ENCODE peak calls at places on chromosomes 2 and 18, in ten cellular contexts. W, E, O, R, U, P, Y, D, A and X are unnamed samples.

GRCh38 chr2:26597197-26597596 is 44.0 kb downstream of the CIB4 start:
- DNase-seq in R (no peak), D (no peak), E (no peak), U (no peak), Y (no peak), O (no peak), W (no peak), P (no peak), A (no peak), X (no peak)

GRCh38 chr2:196487426-196487825 is 152.1 kb upstream of the CCDC150 start:
- DNase-seq in Y (no peak), U (no peak), W (no peak), E (no peak), O (no peak), D (no peak), A (no peak), R (no peak), P (no peak), X (no peak)

GRCh38 chr2:24471662-24472061 is 19.4 kb upstream of the NCOA1 start:
- DNase-seq in P (no peak), A (no peak), U (no peak), E (no peak), Y (no peak), R (no peak), W (peak), D (no peak), O (no peak), X (peak)

GRCh38 chr2:98014379-98014778 is 18.6 kb upstream of the TMEM131 start:
- DNase-seq in A (no peak), P (no peak), U (no peak), R (no peak), W (no peak), Y (no peak), O (no peak), D (no peak), E (no peak), X (no peak)

GRCh38 chr2:41927581-41928260 is 120.1 kb upstream of the PKDCC start:
- DNase-seq in U (no peak), A (no peak), D (no peak), W (no peak), O (no peak), R (no peak), Y (no peak), E (no peak), P (no peak), X (no peak)

GRCh38 chr18:73842795-73843394 is 304.7 kb downstream of the FBXO15 start:
- DNase-seq in Y (peak), P (no peak), R (peak), U (peak), O (peak), E (peak), D (peak), W (peak), A (no peak), X (peak)

GRCh38 chr2:45008296-45009129 is 739 bp downstream of the SIX2 start:
- DNase-seq in A (no peak), E (no peak), O (no peak), W (no peak), R (no peak), U (peak), D (peak), P (no peak), Y (no peak), X (peak)

GRCh38 chr2:31414601-31415241 is at the start of gene XDH:
- DNase-seq in A (no peak), R (no peak), O (no peak), W (no peak), Y (peak), E (no peak), P (no peak), U (no peak), D (no peak), X (no peak)

GRCh38 chr2:22703286-22703925 is 681.6 kb upstream of the KLHL29 start:
- DNase-seq in R (no peak), Y (peak), O (no peak), W (no peak), U (no peak), P (no peak), E (no peak), A (no peak), D (no peak), X (no peak)

GRCh38 chr2:168849610-168850009 is 40.6 kb downstream of the SPC25 start:
- DNase-seq in D (no peak), W (no peak), Y (peak), P (no peak), R (no peak), O (no peak), E (no peak), U (peak), A (no peak), X (peak)

GRCh38 chr2:99682280-99683060 is 192.7 kb upstream of the REV1 start:
- DNase-seq in Y (no peak), U (no peak), P (no peak), O (no peak), A (no peak), E (no peak), R (no peak), D (no peak), W (no peak), X (no peak)

GRCh38 chr2:29361255-29361654 is 246.0 kb downstream of the CLIP4 start:
- DNase-seq in E (no peak), U (no peak), R (no peak), Y (no peak), D (no peak), P (no peak), A (no peak), W (no peak), O (no peak), X (no peak)

GRCh38 chr2:82993631-82994030 is 1465.4 kb downstream of the SUCLG1 start:
- DNase-seq in O (no peak), A (no peak), R (no peak), W (no peak), U (no peak), D (no peak), P (no peak), E (no peak), Y (no peak), X (peak)

GRCh38 chr2:196482119-196483065 is 157.1 kb upstream of the CCDC150 start:
- DNase-seq in R (no peak), W (no peak), D (no peak), Y (no peak), A (no peak), E (no peak), U (peak), O (no peak), P (no peak), X (no peak)